ENCODE peak calls at places on chromosomes 6 and 20, in four cellular contexts. One of them, this sample, is unnamed.
A peak's percentile ranks its signal among the peaks of the same experiment; 100 is the strongest.

GRCh38 chr20:14445902-14446301 is 108.5 kb upstream of the FLRT3 start:
- DNase-seq in H9: no peak
- DNase-seq in H1: no peak
- DNase-seq in IMR-90: no peak
- DNase-seq in this sample: no peak

GRCh38 chr6:47478233-47479155 is 905 bp downstream of the CD2AP start:
- DNase-seq in H1: no peak
- DNase-seq in IMR-90: peak; percentile 30
- DNase-seq in H9: no peak
- DNase-seq in this sample: peak; percentile 73

GRCh38 chr20:57908226-57908625 is 198.4 kb upstream of the PMEPA1 start:
- DNase-seq in H1: no peak
- DNase-seq in IMR-90: no peak
- DNase-seq in H9: no peak
- DNase-seq in this sample: no peak

GRCh38 chr6:42692151-42692911 is 30.1 kb downstream of the PRPH2 start:
- DNase-seq in IMR-90: peak; percentile 80
- DNase-seq in H9: no peak
- DNase-seq in H1: no peak
- DNase-seq in this sample: peak; percentile 62

GRCh38 chr6:164854526-164854925 is 454.9 kb downstream of the C6orf118 start:
- DNase-seq in H1: no peak
- DNase-seq in IMR-90: no peak
- DNase-seq in H9: no peak
- DNase-seq in this sample: no peak

GRCh38 chr6:40779399-40779798 is 192.2 kb upstream of the LRFN2 start:
- DNase-seq in IMR-90: peak; percentile 72
- DNase-seq in H9: no peak
- DNase-seq in H1: no peak
- DNase-seq in this sample: peak; percentile 52

GRCh38 chr6:42569102-42570028 is 5.5 kb downstream of the UBR2 start:
- DNase-seq in H1: no peak
- DNase-seq in H9: no peak
- DNase-seq in IMR-90: peak; percentile 95
- DNase-seq in this sample: no peak

GRCh38 chr20:63183422-63184146 is 32.3 kb downstream of the YTHDF1 start:
- DNase-seq in H1: no peak
- DNase-seq in IMR-90: no peak
- DNase-seq in H9: peak; percentile 77
- DNase-seq in this sample: peak; percentile 55

GRCh38 chr6:25640446-25640845 is 11.6 kb upstream of the SCGN start:
- DNase-seq in H9: no peak
- DNase-seq in IMR-90: no peak
- DNase-seq in H1: no peak
- DNase-seq in this sample: no peak

GRCh38 chr20:46814366-46815232 is 80.0 kb upstream of the EYA2 start:
- DNase-seq in H9: peak; percentile 63
- DNase-seq in H1: no peak
- DNase-seq in IMR-90: peak; percentile 87
- DNase-seq in this sample: peak; percentile 93

GRCh38 chr6:43798688-43799444 is 28.9 kb downstream of the VEGFA start:
- DNase-seq in H1: no peak
- DNase-seq in IMR-90: peak; percentile 85
- DNase-seq in H9: no peak
- DNase-seq in this sample: peak; percentile 65

GRCh38 chr20:13219327-13220193 is 1.5 kb upstream of the ISM1 start:
- DNase-seq in IMR-90: no peak
- DNase-seq in H9: peak; percentile 38
- DNase-seq in H1: no peak
- DNase-seq in this sample: peak; percentile 35

GRCh38 chr6:71012871-71013456 is 56.1 kb upstream of the B3GAT2 start:
- DNase-seq in H9: no peak
- DNase-seq in H1: no peak
- DNase-seq in IMR-90: peak; percentile 51
- DNase-seq in this sample: peak; percentile 76

GRCh38 chr6:83311231-83311630 is 118.1 kb downstream of the RWDD2A start:
- DNase-seq in IMR-90: peak; percentile 57
- DNase-seq in H1: no peak
- DNase-seq in H9: no peak
- DNase-seq in this sample: no peak

GRCh38 chr6:94956910-94957309 is 620.4 kb upstream of the MANEA start:
- DNase-seq in H9: no peak
- DNase-seq in H1: no peak
- DNase-seq in IMR-90: no peak
- DNase-seq in this sample: no peak

GRCh38 chr20:36924167-36925045 is 27.1 kb downstream of the SAMHD1 start:
- DNase-seq in IMR-90: no peak
- DNase-seq in H9: no peak
- DNase-seq in H1: no peak
- DNase-seq in this sample: peak; percentile 6

GRCh38 chr20:10079964-10080363 is 45.2 kb downstream of the ANKEF1 start:
- DNase-seq in IMR-90: peak; percentile 69
- DNase-seq in H9: no peak
- DNase-seq in H1: no peak
- DNase-seq in this sample: no peak

GRCh38 chr6:31575335-31575901 is at the start of gene TNF:
- DNase-seq in H1: no peak
- DNase-seq in IMR-90: no peak
- DNase-seq in H9: no peak
- DNase-seq in this sample: no peak

GRCh38 chr6:15943423-15943822 is 185.5 kb upstream of the MYLIP start:
- DNase-seq in IMR-90: no peak
- DNase-seq in H9: no peak
- DNase-seq in H1: no peak
- DNase-seq in this sample: no peak

GRCh38 chr6:157135691-157136090 is 187.6 kb downstream of the TMEM242 start:
- DNase-seq in H9: no peak
- DNase-seq in IMR-90: peak; percentile 54
- DNase-seq in H1: no peak
- DNase-seq in this sample: no peak

GRCh38 chr6:4805553-4806307 is 29.5 kb downstream of the CDYL start:
- DNase-seq in H1: no peak
- DNase-seq in H9: peak; percentile 77
- DNase-seq in IMR-90: peak; percentile 35
- DNase-seq in this sample: peak; percentile 77

GRCh38 chr20:58623579-58624473 is 27.3 kb upstream of the STX16 start:
- DNase-seq in H9: no peak
- DNase-seq in H1: peak; percentile 41
- DNase-seq in IMR-90: peak; percentile 97
- DNase-seq in this sample: no peak

GRCh38 chr20:1688886-1689538 is 31.4 kb upstream of the SIRPG start:
- DNase-seq in IMR-90: no peak
- DNase-seq in H1: no peak
- DNase-seq in H9: no peak
- DNase-seq in this sample: peak; percentile 29

GRCh38 chr6:154469306-154469935 is 41.1 kb downstream of the CNKSR3 start:
- DNase-seq in H1: no peak
- DNase-seq in IMR-90: no peak
- DNase-seq in H9: no peak
- DNase-seq in this sample: no peak

GRCh38 chr6:3230275-3231212 is 3.1 kb upstream of the TUBB2B start:
- DNase-seq in H9: peak; percentile 71
- DNase-seq in H1: no peak
- DNase-seq in IMR-90: peak; percentile 34
- DNase-seq in this sample: peak; percentile 84

GRCh38 chr6:36227379-36228344 is 31.1 kb downstream of the BRPF3 start:
- DNase-seq in H1: no peak
- DNase-seq in H9: no peak
- DNase-seq in IMR-90: no peak
- DNase-seq in this sample: no peak

GRCh38 chr6:27966044-27966443 is 9.0 kb downstream of the OR2B6 start:
- DNase-seq in H9: no peak
- DNase-seq in IMR-90: no peak
- DNase-seq in H1: no peak
- DNase-seq in this sample: no peak

GRCh38 chr20:4835244-4836177 is 113.8 kb downstream of the PRND start:
- DNase-seq in IMR-90: no peak
- DNase-seq in H1: no peak
- DNase-seq in H9: no peak
- DNase-seq in this sample: peak; percentile 73

GRCh38 chr20:16066571-16066970 is 506.7 kb downstream of the KIF16B start:
- DNase-seq in IMR-90: no peak
- DNase-seq in H1: no peak
- DNase-seq in H9: no peak
- DNase-seq in this sample: no peak

GRCh38 chr6:43299338-43300293 is 1.6 kb downstream of the SLC22A7 start:
- DNase-seq in H9: no peak
- DNase-seq in IMR-90: no peak
- DNase-seq in H1: no peak
- DNase-seq in this sample: no peak

GRCh38 chr20:31811796-31812728 is 7.1 kb upstream of the MYLK2 start:
- DNase-seq in IMR-90: peak; percentile 96
- DNase-seq in H1: no peak
- DNase-seq in H9: no peak
- DNase-seq in this sample: no peak

GRCh38 chr6:548517-548916 is 108.4 kb downstream of the HUS1B start:
- DNase-seq in H1: no peak
- DNase-seq in IMR-90: no peak
- DNase-seq in H9: no peak
- DNase-seq in this sample: no peak

GRCh38 chr6:37054171-37054570 is 48.7 kb downstream of the FGD2 start:
- DNase-seq in IMR-90: no peak
- DNase-seq in H1: no peak
- DNase-seq in H9: no peak
- DNase-seq in this sample: no peak

GRCh38 chr20:17966432-17967312 is 1.9 kb downstream of the SNX5 start:
- DNase-seq in H9: no peak
- DNase-seq in H1: no peak
- DNase-seq in IMR-90: peak; percentile 42
- DNase-seq in this sample: peak; percentile 45

GRCh38 chr6:27871919-27872633 is 40.1 kb downstream of the OR2B2 start:
- DNase-seq in H9: peak; percentile 79
- DNase-seq in IMR-90: peak; percentile 97
- DNase-seq in H1: no peak
- DNase-seq in this sample: peak; percentile 98

GRCh38 chr6:147468634-147469033 is 39.9 kb upstream of the SAMD5 start:
- DNase-seq in H1: no peak
- DNase-seq in H9: no peak
- DNase-seq in IMR-90: no peak
- DNase-seq in this sample: peak; percentile 60
- H3K56ac ChIP-seq in H1: no peak overlapping the region
- H3K56ac ChIP-seq in H9: no peak overlapping the region
- H3K56ac ChIP-seq in IMR-90: no peak overlapping the region
- H3K56ac ChIP-seq in this sample: no peak overlapping the region

GRCh38 chr6:56004421-56004820 is 129.0 kb upstream of the BMP5 start:
- DNase-seq in IMR-90: peak; percentile 5
- DNase-seq in H9: no peak
- DNase-seq in H1: no peak
- DNase-seq in this sample: no peak
- H3K56ac ChIP-seq in IMR-90: no peak overlapping the region
- H3K56ac ChIP-seq in H9: no peak overlapping the region
- H3K56ac ChIP-seq in H1: no peak overlapping the region
- H3K56ac ChIP-seq in this sample: no peak overlapping the region

GRCh38 chr6:170424634-170425126 is 118.1 kb downstream of the FAM120B start:
- DNase-seq in H1: no peak
- DNase-seq in H9: no peak
- DNase-seq in IMR-90: no peak
- DNase-seq in this sample: no peak
- H3K56ac ChIP-seq in H1: no peak overlapping the region
- H3K56ac ChIP-seq in H9: no peak overlapping the region
- H3K56ac ChIP-seq in IMR-90: no peak overlapping the region
- H3K56ac ChIP-seq in this sample: no peak overlapping the region

GRCh38 chr20:56422131-56422823 is 10.2 kb downstream of the CASS4 start:
- DNase-seq in H1: no peak
- DNase-seq in IMR-90: peak; percentile 88
- DNase-seq in H9: no peak
- DNase-seq in this sample: no peak

GRCh38 chr20:56420028-56420427 is 8.0 kb downstream of the CASS4 start:
- DNase-seq in IMR-90: no peak
- DNase-seq in H9: no peak
- DNase-seq in H1: no peak
- DNase-seq in this sample: no peak

GRCh38 chr20:56420940-56421688 is 9.1 kb downstream of the CASS4 start:
- DNase-seq in IMR-90: no peak
- DNase-seq in H1: no peak
- DNase-seq in H9: no peak
- DNase-seq in this sample: no peak

GRCh38 chr20:56424931-56425330 is 12.9 kb downstream of the CASS4 start:
- DNase-seq in IMR-90: no peak
- DNase-seq in H9: no peak
- DNase-seq in H1: no peak
- DNase-seq in this sample: no peak

GRCh38 chr20:56422824-56423189 is 10.7 kb downstream of the CASS4 start:
- DNase-seq in H9: no peak
- DNase-seq in H1: no peak
- DNase-seq in IMR-90: peak; percentile 33
- DNase-seq in this sample: no peak
- H3K56ac ChIP-seq in H9: no peak overlapping the region
- H3K56ac ChIP-seq in H1: no peak overlapping the region
- H3K56ac ChIP-seq in IMR-90: peak overlapping the region; percentile 85
- H3K56ac ChIP-seq in this sample: no peak overlapping the region

GRCh38 chr6:127864701-127865100 is 36.2 kb downstream of the THEMIS start:
- DNase-seq in H1: no peak
- DNase-seq in H9: no peak
- DNase-seq in IMR-90: no peak
- DNase-seq in this sample: no peak
- H3K56ac ChIP-seq in H1: no peak overlapping the region
- H3K56ac ChIP-seq in H9: no peak overlapping the region
- H3K56ac ChIP-seq in IMR-90: no peak overlapping the region
- H3K56ac ChIP-seq in this sample: no peak overlapping the region

GRCh38 chr6:35042451-35042850 is 98.7 kb downstream of the TCP11 start:
- DNase-seq in H9: no peak
- DNase-seq in IMR-90: no peak
- DNase-seq in H1: no peak
- DNase-seq in this sample: no peak
- H3K56ac ChIP-seq in H9: no peak overlapping the region
- H3K56ac ChIP-seq in IMR-90: no peak overlapping the region
- H3K56ac ChIP-seq in H1: no peak overlapping the region
- H3K56ac ChIP-seq in this sample: no peak overlapping the region

DNA sequence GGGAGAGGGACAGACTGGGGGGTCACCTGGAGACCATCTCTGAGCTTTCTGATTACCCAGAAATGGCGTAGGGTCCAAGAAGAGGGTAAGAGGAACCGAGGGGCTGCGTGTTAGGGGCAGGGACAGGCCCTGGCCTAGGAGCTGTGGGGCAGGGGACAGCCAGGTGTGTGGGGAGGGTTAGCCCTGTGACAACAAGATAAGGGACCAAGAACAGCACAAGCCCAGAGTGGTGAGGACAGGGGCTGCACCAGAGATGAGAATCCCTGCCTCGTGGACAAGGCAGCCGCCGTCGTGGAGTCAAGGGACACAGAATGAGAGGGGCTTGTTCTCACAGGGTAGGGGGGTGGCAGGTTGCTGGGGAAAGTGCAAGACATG is 449 bp upstream of the AVP start:
- DNase-seq in H1: no peak
- DNase-seq in H9: no peak
- DNase-seq in IMR-90: no peak
- DNase-seq in this sample: no peak
- H3K56ac ChIP-seq in H1: no peak overlapping the region
- H3K56ac ChIP-seq in H9: no peak overlapping the region
- H3K56ac ChIP-seq in IMR-90: no peak overlapping the region
- H3K56ac ChIP-seq in this sample: no peak overlapping the region

This sample was measured in mesendoderm.